ENCODE peak calls at places on chromosomes 16 and 17, in nine cellular contexts. J is fibroblast of the conjunctiva; D is cardiac septum; Q is Ammon's horn; Y is neuronal stem cell; B is stimulated activated CD8-positive, alpha-beta memory T cell treated with anti-CD3 and anti-CD28 coated beads, Interleukin-4, amount 100 ng/mL, for 1 hour; F is mesenteric fat pad; N is mesendoderm; O is NCI-H1417. R is an unnamed sample.

GRCh38 chr17:40694584-40694983 is 9.0 kb downstream of the KRT24 start:
- DNase-seq in B (no peak), D (no peak), Q (no peak), Y (no peak), O (peak; percentile 6), N (peak; percentile 22), J (no peak), F (no peak), R (no peak)

GRCh38 chr17:27294689-27295630 is 1.0 kb downstream of the WSB1 start:
- DNase-seq in O (peak; percentile 82), B (peak; percentile 22), D (no peak), F (no peak), N (peak; percentile 84), J (peak; percentile 86), Y (peak; percentile 50), Q (peak; percentile 64), R (peak; percentile 60)

GRCh38 chr16:15811778-15812750 is 44.8 kb downstream of the MYH11 start:
- DNase-seq in Y (peak; percentile 39), F (peak; percentile 28), B (no peak), N (peak; percentile 92), D (no peak), Q (peak; percentile 4), J (peak; percentile 48), O (peak; percentile 70), R (peak; percentile 39)

GRCh38 chr17:44548714-44549230 is 8.5 kb upstream of the FZD2 start:
- DNase-seq in J (no peak), N (no peak), B (no peak), Q (no peak), F (no peak), D (no peak), O (no peak), Y (no peak), R (no peak)

GRCh38 chr16:25177831-25178688 is 38.7 kb upstream of the AQP8 start:
- DNase-seq in Q (no peak), F (no peak), B (no peak), D (no peak), N (no peak), Y (no peak), O (no peak), J (no peak), R (no peak)

GRCh38 chr17:60664022-60664421 is 13.6 kb upstream of the BCAS3 start:
- DNase-seq in N (no peak), B (no peak), D (no peak), J (no peak), O (no peak), F (no peak), Y (no peak), Q (no peak), R (no peak)

GRCh38 chr17:50664788-50665458 is 30.2 kb downstream of the ABCC3 start:
- DNase-seq in N (no peak), F (no peak), Q (no peak), J (no peak), Y (no peak), O (no peak), D (no peak), B (no peak), R (no peak)

GRCh38 chr16:69718365-69718764 is 8.0 kb downstream of the NQO1 start:
- DNase-seq in J (no peak), B (no peak), D (no peak), F (no peak), Y (no peak), Q (no peak), O (no peak), N (no peak), R (no peak)

GRCh38 chr17:8185580-8186445 is 4.2 kb downstream of the BORCS6 start:
- DNase-seq in J (peak; percentile 54), Y (peak; percentile 91), F (peak; percentile 97), D (peak; percentile 93), Q (peak; percentile 92), B (peak; percentile 95), N (peak; percentile 82), O (peak; percentile 88), R (no peak)

GRCh38 chr17:17712268-17712924 is 31.1 kb downstream of the RAI1 start:
- DNase-seq in Q (no peak), O (no peak), N (no peak), J (peak; percentile 51), D (no peak), Y (no peak), B (no peak), F (no peak), R (no peak)

GRCh38 chr16:87380875-87381274 is 2.7 kb downstream of the FBXO31 start:
- DNase-seq in F (no peak), B (no peak), O (no peak), D (no peak), N (peak; percentile 30), Y (no peak), Q (no peak), J (no peak), R (no peak)

GRCh38 chr16:5751216-5751615 is 653.6 kb upstream of the EEF2KMT start:
- DNase-seq in Y (no peak), N (no peak), B (no peak), Q (no peak), D (no peak), J (no peak), F (no peak), O (no peak), R (no peak)

GRCh38 chr17:44990994-44991393 is 22.9 kb upstream of the C1QL1 start:
- DNase-seq in O (peak; percentile 40), F (no peak), N (no peak), B (no peak), Q (no peak), J (no peak), Y (no peak), D (no peak), R (no peak)

GRCh38 chr16:87273471-87274030 is 43.6 kb downstream of the C16orf95 start:
- DNase-seq in O (no peak), J (no peak), B (no peak), F (no peak), Y (no peak), Q (no peak), N (no peak), D (peak; percentile 29), R (no peak)

GRCh38 chr17:4938670-4939553 is 934 bp downstream of the SLC25A11 start:
- DNase-seq in Y (no peak), J (no peak), B (no peak), Q (no peak), O (peak; percentile 8), N (no peak), F (no peak), D (no peak), R (no peak)

GRCh38 chr17:21686165-21687015 is 5.9 kb upstream of the KCNJ18 start:
- DNase-seq in D (no peak), N (no peak), Y (no peak), F (no peak), O (no peak), J (no peak), B (no peak), Q (no peak), R (no peak)

GRCh38 chr16:71369494-71369893 is 11.0 kb downstream of the CALB2 start:
- DNase-seq in N (no peak), J (no peak), Q (no peak), Y (no peak), D (no peak), O (no peak), F (no peak), B (no peak), R (no peak)

GRCh38 chr17:82963104-82963950 is 116.1 kb upstream of the METRNL start:
- DNase-seq in N (peak; percentile 95), Q (peak; percentile 75), O (peak; percentile 66), Y (peak; percentile 56), D (peak; percentile 91), J (peak; percentile 58), F (peak; percentile 95), B (no peak), R (peak; percentile 41)

GRCh38 chr16:2472885-2473284 is 1.8 kb downstream of the NTN3 start:
- DNase-seq in Q (no peak), B (no peak), F (no peak), J (no peak), Y (no peak), N (no peak), D (no peak), O (no peak), R (no peak)

GRCh38 chr16:2339521-2340484 is 725 bp downstream of the ABCA3 start:
- DNase-seq in J (no peak), Q (peak; percentile 65), F (no peak), D (no peak), B (no peak), O (peak; percentile 82), Y (peak; percentile 48), N (peak; percentile 22), R (no peak)

GRCh38 chr17:77212081-77212832 is 71.5 kb downstream of the SEC14L1 start:
- DNase-seq in Y (no peak), B (no peak), D (no peak), F (no peak), O (no peak), J (no peak), N (no peak), Q (peak; percentile 55), R (no peak)

GRCh38 chr16:85312642-85313540 is 200.6 kb upstream of the CIBAR2 start:
- DNase-seq in N (peak; percentile 38), O (peak; percentile 58), J (no peak), B (no peak), Q (no peak), D (no peak), F (no peak), Y (no peak), R (no peak)

GRCh38 chr16:23134274-23134673 is 15.0 kb downstream of the USP31 start:
- DNase-seq in Q (no peak), F (no peak), N (no peak), O (no peak), B (no peak), Y (no peak), D (no peak), J (no peak), R (peak; percentile 18)

GRCh38 chr16:76729525-76729924 is 452.3 kb downstream of the CNTNAP4 start:
- DNase-seq in F (no peak), J (no peak), B (no peak), N (peak; percentile 11), O (peak; percentile 90), D (no peak), Y (no peak), Q (no peak), R (peak; percentile 2)

GRCh38 chr17:48639136-48639535 is 13.0 kb upstream of the HOXB9 start:
- DNase-seq in O (no peak), Q (no peak), B (no peak), Y (no peak), F (no peak), D (no peak), N (no peak), J (no peak), R (no peak)

GRCh38 chr17:16463341-16464000 is 28.5 kb downstream of the LRRC75A start:
- DNase-seq in N (no peak), B (no peak), F (no peak), Q (no peak), D (peak; percentile 81), Y (no peak), J (no peak), O (peak; percentile 54), R (no peak)

GRCh38 chr16:89293276-89294143 is 76.0 kb downstream of the ZNF778 start:
- DNase-seq in Y (no peak), B (no peak), Q (no peak), J (no peak), O (no peak), N (peak; percentile 84), D (no peak), F (no peak), R (no peak)

GRCh38 chr17:75268931-75269330 is 2.1 kb downstream of the MIF4GD start:
- DNase-seq in F (no peak), J (no peak), D (no peak), Y (no peak), Q (peak; percentile 65), B (no peak), O (no peak), N (no peak), R (no peak)

GRCh38 chr17:10325036-10325435 is 47.8 kb downstream of the MYH13 start:
- DNase-seq in Q (no peak), B (no peak), F (no peak), D (no peak), Y (no peak), N (no peak), O (no peak), J (no peak), R (no peak)

GRCh38 chr16:84368327-84368996 is at the start of gene ATP2C2:
- DNase-seq in J (no peak), F (no peak), Y (no peak), Q (no peak), D (no peak), B (no peak), O (peak; percentile 50), N (peak; percentile 75), R (peak; percentile 71)

GRCh38 chr16:73713817-73714495 is 582.7 kb upstream of the PSMD7 start:
- DNase-seq in J (peak; percentile 1), O (no peak), N (peak; percentile 72), F (no peak), B (no peak), Q (peak; percentile 62), D (no peak), Y (no peak), R (no peak)

R was measured in DMS153.